ENCODE peak calls at places on chromosomes 4 and X, in ten cellular contexts. Q is suprapubic skin; I is breast epithelium; A is CD4-positive, alpha-beta memory T cell; F is cardiac muscle cell; V is right lobe of liver; C is CD8-positive, alpha-beta T cell; L is NT2/D1; B is MM.1S; T is lower lobe of right lung. E is an unnamed sample.
A peak's percentile ranks its signal among the peaks of the same experiment; 100 is the strongest.

GRCh38 chrX:138759217-138759943 is 47.9 kb upstream of the FGF13 start:
- DNase-seq in Q (no peak), I (no peak), A (no peak), F (peak; percentile 55), V (no peak), C (no peak), L (no peak), B (no peak), T (no peak), E (no peak)

GRCh38 chr4:52841707-52842456 is 20.2 kb upstream of the RASL11B start:
- DNase-seq in Q (no peak), I (no peak), A (no peak), F (no peak), V (no peak), C (no peak), L (no peak), B (no peak), T (no peak), E (peak; percentile 13)

GRCh38 chrX:54891573-54891972 is 29.1 kb upstream of the TRO start:
- DNase-seq in Q (no peak), I (no peak), A (peak; percentile 32), F (peak; percentile 30), V (no peak), C (peak; percentile 13), L (peak; percentile 36), B (peak; percentile 42), T (no peak), E (peak; percentile 52)

GRCh38 chr4:149923736-149924135 is 108.1 kb upstream of the IQCM start:
- DNase-seq in Q (no peak), I (no peak), A (no peak), F (no peak), V (no peak), C (no peak), L (no peak), B (no peak), T (no peak), E (no peak)

GRCh38 chr4:7150083-7150635 is 42.2 kb upstream of the SORCS2 start:
- DNase-seq in Q (no peak), I (no peak), A (no peak), F (no peak), V (no peak), C (no peak), L (no peak), B (no peak), T (no peak), E (no peak)

GRCh38 chr4:169314906-169315305 is 44.1 kb upstream of the SH3RF1 start:
- DNase-seq in Q (no peak), I (peak; percentile 60), A (no peak), F (peak; percentile 58), V (peak; percentile 91), C (no peak), L (no peak), B (no peak), T (peak; percentile 61), E (peak; percentile 96)

GRCh38 chr4:74527049-74527448 is 82.1 kb downstream of the AREG start:
- DNase-seq in Q (no peak), I (no peak), A (no peak), F (no peak), V (no peak), C (no peak), L (no peak), B (no peak), T (no peak), E (no peak)

GRCh38 chr4:165209796-165210195 is 2.4 kb downstream of the KLHL2 start:
- DNase-seq in Q (no peak), I (no peak), A (no peak), F (no peak), V (no peak), C (no peak), L (no peak), B (no peak), T (no peak), E (no peak)

GRCh38 chr4:16524911-16525574 is 298.8 kb upstream of the TAPT1 start:
- DNase-seq in Q (no peak), I (no peak), A (no peak), F (no peak), V (no peak), C (no peak), L (no peak), B (no peak), T (no peak), E (no peak)

GRCh38 chrX:134622813-134623185 is 35.5 kb downstream of the PLAC1 start:
- DNase-seq in Q (no peak), I (no peak), A (no peak), F (no peak), V (no peak), C (no peak), L (no peak), B (no peak), T (no peak), E (no peak)

GRCh38 chr4:36322921-36323354 is 41.5 kb downstream of the DTHD1 start:
- DNase-seq in Q (no peak), I (no peak), A (peak; percentile 78), F (no peak), V (no peak), C (no peak), L (no peak), B (no peak), T (no peak), E (peak; percentile 21)

GRCh38 chr4:53015681-53016080 is 153.6 kb downstream of the RASL11B start:
- DNase-seq in Q (no peak), I (no peak), A (no peak), F (peak; percentile 75), V (no peak), C (no peak), L (peak; percentile 13), B (no peak), T (no peak), E (peak; percentile 6)

GRCh38 chr4:118682928-118683327 is 2.3 kb upstream of the METTL14 start:
- DNase-seq in Q (no peak), I (no peak), A (no peak), F (peak; percentile 14), V (no peak), C (no peak), L (no peak), B (peak; percentile 24), T (no peak), E (no peak)

GRCh38 chr4:46975144-46975543 is 18.2 kb downstream of the GABRA4 start:
- DNase-seq in Q (no peak), I (no peak), A (no peak), F (no peak), V (no peak), C (no peak), L (no peak), B (no peak), T (no peak), E (no peak)

DNA sequence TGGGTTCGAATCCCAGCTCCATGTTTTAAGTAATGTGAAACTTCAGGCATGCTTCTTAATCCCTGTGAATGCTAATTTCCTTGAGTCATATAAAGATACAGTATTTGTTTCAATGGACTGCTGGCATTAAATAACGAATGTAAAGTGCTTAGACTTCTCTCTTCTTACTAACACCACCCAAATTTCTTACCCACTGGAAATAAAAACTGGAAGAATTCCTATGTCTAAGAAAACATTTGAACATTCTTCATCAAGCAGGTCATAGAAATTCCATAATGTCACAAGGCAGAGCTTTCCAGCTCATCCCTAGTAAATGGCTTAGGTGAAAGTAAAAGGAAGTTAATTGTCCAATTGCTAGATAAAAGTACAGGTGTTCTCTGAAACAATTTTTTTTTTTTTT is 172.6 kb downstream of the ANK2 start:
- DNase-seq in Q (no peak), I (no peak), A (no peak), F (no peak), V (no peak), C (no peak), L (no peak), B (no peak), T (no peak), E (no peak)
- H3K4me3 ChIP-seq in Q (no peak overlapping the region), I (no peak overlapping the region), A (no peak overlapping the region), F (no peak overlapping the region), V (no peak overlapping the region), C (no peak overlapping the region), L (no peak overlapping the region), B (no peak overlapping the region), T (no peak overlapping the region), E (no peak overlapping the region)

DNA sequence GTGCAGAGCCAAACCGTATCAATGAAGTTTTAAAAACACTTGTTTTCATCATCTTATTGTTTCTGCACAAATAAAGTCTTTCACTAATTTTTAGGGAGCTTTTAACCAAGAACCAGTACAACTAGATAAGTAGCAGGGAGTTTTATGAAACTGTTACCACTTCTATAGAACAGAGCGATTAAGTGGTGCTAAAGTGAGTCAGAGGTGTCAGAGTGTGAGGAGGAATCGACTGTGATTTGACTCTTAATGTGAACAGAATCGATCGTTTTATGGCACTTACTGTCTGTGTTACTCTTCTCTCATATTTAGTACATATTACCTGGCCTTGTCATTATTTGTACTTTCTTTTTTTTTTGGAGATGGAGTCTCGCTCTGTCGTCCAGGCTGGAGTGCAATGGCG is 43.3 kb downstream of the PDK3 start:
- DNase-seq in Q (no peak), I (no peak), A (no peak), F (no peak), V (no peak), C (no peak), L (no peak), B (no peak), T (no peak), E (no peak)
- H3K36me3 ChIP-seq in Q (no peaks in the 10 kb centered on the region), I (no peaks in the 10 kb centered on the region), A (peaks cover 5% of the 10 kb centered on the region), F (peaks cover 19% of the 10 kb centered on the region), V (no peaks in the 10 kb centered on the region), C (no peaks in the 10 kb centered on the region), L (no peaks in the 10 kb centered on the region), B (no peaks in the 10 kb centered on the region), T (no peaks in the 10 kb centered on the region), E (no peaks in the 10 kb centered on the region)

GRCh38 chr4:158670975-158671664 is 567 bp downstream of the C4orf46 start:
- DNase-seq in Q (no peak), I (peak; percentile 53), A (peak; percentile 57), F (peak; percentile 88), V (no peak), C (peak; percentile 11), L (no peak), B (peak; percentile 70), T (peak; percentile 58), E (peak; percentile 80)
- H3K4me3 ChIP-seq in Q (peak overlapping the region; percentile 91), I (peak overlapping the region; percentile 97), A (peak overlapping the region; percentile 53), F (peak overlapping the region; percentile 83), V (peak overlapping the region; percentile 80), C (peak overlapping the region; percentile 71), L (peak overlapping the region; percentile 81), B (peak overlapping the region; percentile 88), T (peak overlapping the region; percentile 83), E (peak overlapping the region; percentile 84)

DNA sequence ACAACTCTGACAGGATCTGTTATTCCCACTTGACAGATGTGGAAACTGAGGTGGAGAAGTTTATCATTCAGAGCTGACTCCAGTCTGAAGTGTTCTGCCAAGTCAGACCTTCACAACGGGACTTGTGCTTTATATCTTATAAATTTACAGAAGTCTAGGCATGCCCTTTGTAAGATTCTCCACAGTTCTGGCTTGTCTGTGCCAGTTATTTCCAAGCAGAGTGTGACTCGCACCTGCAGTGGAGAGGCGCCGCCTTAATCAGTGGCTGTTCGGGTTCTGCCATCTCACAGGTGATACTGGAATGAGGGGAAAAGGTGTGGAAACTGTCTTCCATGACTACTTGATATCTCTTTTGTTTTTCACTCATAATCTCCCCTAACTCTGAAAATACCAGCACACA is 63.2 kb downstream of the CPEB2 start:
- DNase-seq in Q (no peak), I (no peak), A (no peak), F (no peak), V (no peak), C (no peak), L (no peak), B (no peak), T (no peak), E (no peak)
- H3K36me3 ChIP-seq in Q (peaks cover 56% of the 10 kb centered on the region), I (no peaks in the 10 kb centered on the region), A (peaks cover 31% of the 10 kb centered on the region), F (peaks cover 17% of the 10 kb centered on the region), V (peaks cover 29% of the 10 kb centered on the region), C (peaks cover 10% of the 10 kb centered on the region), L (peaks cover 21% of the 10 kb centered on the region), B (peaks cover 4% of the 10 kb centered on the region), T (peaks cover 67% of the 10 kb centered on the region), E (peaks cover 3% of the 10 kb centered on the region)

GRCh38 chr4:159445671-159446070 is 342.8 kb downstream of the RAPGEF2 start:
- DNase-seq in Q (no peak), I (no peak), A (no peak), F (peak; percentile 13), V (no peak), C (no peak), L (no peak), B (no peak), T (no peak), E (no peak)
- H3K4me3 ChIP-seq in Q (no peak overlapping the region), I (no peak overlapping the region), A (no peak overlapping the region), F (no peak overlapping the region), V (no peak overlapping the region), C (no peak overlapping the region), L (no peak overlapping the region), B (no peak overlapping the region), T (no peak overlapping the region), E (no peak overlapping the region)